ENCODE peak calls at places on chromosomes 11 and 22, in nine cellular contexts. One of them, this sample, is unnamed.

GRCh38 chr22:29302402-29302680 is 4.1 kb upstream of the GAS2L1 start:
- DNase-seq in Peyer's patch: no peak
- DNase-seq in activated CD8-positive, alpha-beta memory T cell treated with anti-CD3 and anti-CD28 coated beads, Interleukin-2, amount 50 U/mL, for 4 hours: no peak
- DNase-seq in nephron progenitor cell: no peak
- DNase-seq in 8988T: no peak
- DNase-seq in effector memory CD4-positive, alpha-beta T cell: no peak
- DNase-seq in CD4-positive, CD25-positive, alpha-beta regulatory T cell: no peak
- DNase-seq in IMR-90: no peak
- DNase-seq in NCI-H2029: no peak
- DNase-seq in this sample: no peak

GRCh38 chr11:4025248-4025956 is 69.2 kb upstream of the RRM1 start:
- DNase-seq in Peyer's patch: no peak
- DNase-seq in activated CD8-positive, alpha-beta memory T cell treated with anti-CD3 and anti-CD28 coated beads, Interleukin-2, amount 50 U/mL, for 4 hours: no peak
- DNase-seq in nephron progenitor cell: no peak
- DNase-seq in 8988T: no peak
- DNase-seq in effector memory CD4-positive, alpha-beta T cell: no peak
- DNase-seq in CD4-positive, CD25-positive, alpha-beta regulatory T cell: no peak
- DNase-seq in IMR-90: peak; percentile 25
- DNase-seq in NCI-H2029: no peak
- DNase-seq in this sample: no peak

GRCh38 chr11:72812968-72813739 is 1.1 kb upstream of the ATG16L2 start:
- DNase-seq in Peyer's patch: peak; percentile 63
- DNase-seq in activated CD8-positive, alpha-beta memory T cell treated with anti-CD3 and anti-CD28 coated beads, Interleukin-2, amount 50 U/mL, for 4 hours: peak; percentile 73
- DNase-seq in nephron progenitor cell: peak; percentile 51
- DNase-seq in 8988T: peak; percentile 86
- DNase-seq in effector memory CD4-positive, alpha-beta T cell: peak; percentile 51
- DNase-seq in CD4-positive, CD25-positive, alpha-beta regulatory T cell: peak; percentile 78
- DNase-seq in IMR-90: peak; percentile 60
- DNase-seq in NCI-H2029: no peak
- DNase-seq in this sample: peak; percentile 67

GRCh38 chr11:3015796-3016195 is 23.7 kb upstream of the NAP1L4 start:
- DNase-seq in Peyer's patch: no peak
- DNase-seq in activated CD8-positive, alpha-beta memory T cell treated with anti-CD3 and anti-CD28 coated beads, Interleukin-2, amount 50 U/mL, for 4 hours: no peak
- DNase-seq in nephron progenitor cell: no peak
- DNase-seq in 8988T: no peak
- DNase-seq in effector memory CD4-positive, alpha-beta T cell: no peak
- DNase-seq in CD4-positive, CD25-positive, alpha-beta regulatory T cell: no peak
- DNase-seq in IMR-90: no peak
- DNase-seq in NCI-H2029: no peak
- DNase-seq in this sample: no peak

GRCh38 chr11:69374110-69374981 is 80.4 kb downstream of the MYEOV start:
- DNase-seq in Peyer's patch: peak; percentile 84
- DNase-seq in activated CD8-positive, alpha-beta memory T cell treated with anti-CD3 and anti-CD28 coated beads, Interleukin-2, amount 50 U/mL, for 4 hours: peak; percentile 10
- DNase-seq in nephron progenitor cell: no peak
- DNase-seq in 8988T: no peak
- DNase-seq in effector memory CD4-positive, alpha-beta T cell: no peak
- DNase-seq in CD4-positive, CD25-positive, alpha-beta regulatory T cell: no peak
- DNase-seq in IMR-90: no peak
- DNase-seq in NCI-H2029: no peak
- DNase-seq in this sample: no peak

GRCh38 chr11:69321877-69322350 is 28.0 kb downstream of the MYEOV start:
- DNase-seq in Peyer's patch: peak; percentile 2
- DNase-seq in activated CD8-positive, alpha-beta memory T cell treated with anti-CD3 and anti-CD28 coated beads, Interleukin-2, amount 50 U/mL, for 4 hours: no peak
- DNase-seq in nephron progenitor cell: no peak
- DNase-seq in 8988T: peak; percentile 77
- DNase-seq in effector memory CD4-positive, alpha-beta T cell: no peak
- DNase-seq in CD4-positive, CD25-positive, alpha-beta regulatory T cell: no peak
- DNase-seq in IMR-90: peak; percentile 96
- DNase-seq in NCI-H2029: no peak
- DNase-seq in this sample: no peak

GRCh38 chr11:3203221-3204043 is 15.2 kb downstream of the MRGPRG start:
- DNase-seq in Peyer's patch: peak; percentile 48
- DNase-seq in activated CD8-positive, alpha-beta memory T cell treated with anti-CD3 and anti-CD28 coated beads, Interleukin-2, amount 50 U/mL, for 4 hours: peak; percentile 13
- DNase-seq in nephron progenitor cell: peak; percentile 75
- DNase-seq in 8988T: no peak
- DNase-seq in effector memory CD4-positive, alpha-beta T cell: no peak
- DNase-seq in CD4-positive, CD25-positive, alpha-beta regulatory T cell: no peak
- DNase-seq in IMR-90: no peak
- DNase-seq in NCI-H2029: no peak
- DNase-seq in this sample: no peak

GRCh38 chr22:27474711-27475547 is 326.6 kb downstream of the MN1 start:
- DNase-seq in Peyer's patch: no peak
- DNase-seq in activated CD8-positive, alpha-beta memory T cell treated with anti-CD3 and anti-CD28 coated beads, Interleukin-2, amount 50 U/mL, for 4 hours: no peak
- DNase-seq in nephron progenitor cell: no peak
- DNase-seq in 8988T: peak; percentile 46
- DNase-seq in effector memory CD4-positive, alpha-beta T cell: no peak
- DNase-seq in CD4-positive, CD25-positive, alpha-beta regulatory T cell: no peak
- DNase-seq in IMR-90: peak; percentile 94
- DNase-seq in NCI-H2029: no peak
- DNase-seq in this sample: no peak

GRCh38 chr11:21897203-21897602 is 295.7 kb upstream of the ANO5 start:
- DNase-seq in Peyer's patch: no peak
- DNase-seq in activated CD8-positive, alpha-beta memory T cell treated with anti-CD3 and anti-CD28 coated beads, Interleukin-2, amount 50 U/mL, for 4 hours: no peak
- DNase-seq in nephron progenitor cell: no peak
- DNase-seq in 8988T: no peak
- DNase-seq in effector memory CD4-positive, alpha-beta T cell: no peak
- DNase-seq in CD4-positive, CD25-positive, alpha-beta regulatory T cell: no peak
- DNase-seq in IMR-90: no peak
- DNase-seq in NCI-H2029: peak; percentile 22
- DNase-seq in this sample: no peak

This sample was measured in HuH-7.5.